ENCODE peak calls at places on chromosomes 3 and 15, in five cellular contexts. X, A, U, V and G are unnamed samples.

GRCh38 chr3:122974764-122975162 is 52.8 kb downstream of the SEMA5B start:
- ATAC-seq in X (peak; percentile 73), A (peak; percentile 23), U (peak; percentile 13), V (no peak), G (no peak)

GRCh38 chr3:193894121-193894863 is 241.7 kb upstream of the HES1 start:
- ATAC-seq in X (no peak), A (no peak), U (no peak), V (peak; percentile 75), G (peak; percentile 99)

GRCh38 chr3:171284308-171285075 is 175.7 kb downstream of the TNIK start:
- ATAC-seq in X (peak; percentile 89), A (peak; percentile 59), U (peak; percentile 50), V (peak; percentile 43), G (no peak)

GRCh38 chr3:126782554-126782953 is 78.5 kb downstream of the CHCHD6 start:
- ATAC-seq in X (peak; percentile 95), A (no peak), U (no peak), V (peak; percentile 98), G (peak; percentile 98)

GRCh38 chr3:189446959-189447560 is 184.1 kb upstream of the TP63 start:
- ATAC-seq in X (no peak), A (no peak), U (no peak), V (no peak), G (no peak)

GRCh38 chr15:52281085-52282035 is 14.2 kb downstream of the MYO5C start:
- ATAC-seq in X (no peak), A (no peak), U (no peak), V (no peak), G (no peak)

GRCh38 chr15:69573815-69574472 is 121.3 kb downstream of the RPLP1 start:
- ATAC-seq in X (peak; percentile 87), A (peak; percentile 94), U (peak; percentile 91), V (no peak), G (peak; percentile 23)

GRCh38 chr3:180325958-180326357 is 276.0 kb upstream of the TTC14 start:
- ATAC-seq in X (no peak), A (no peak), U (no peak), V (no peak), G (no peak)

GRCh38 chr3:38579146-38579545 is 70.3 kb downstream of the SCN5A start:
- ATAC-seq in X (no peak), A (no peak), U (no peak), V (no peak), G (no peak)

GRCh38 chr3:106176734-106177133 is 307.9 kb upstream of the CBLB start:
- ATAC-seq in X (peak; percentile 71), A (peak; percentile 90), U (peak; percentile 94), V (peak; percentile 75), G (no peak)

GRCh38 chr3:47899495-47900108 is 96.7 kb downstream of the DHX30 start:
- ATAC-seq in X (no peak), A (no peak), U (no peak), V (no peak), G (peak; percentile 88)

GRCh38 chr15:60525640-60526039 is 46.7 kb upstream of the ICE2 start:
- ATAC-seq in X (no peak), A (no peak), U (no peak), V (no peak), G (no peak)

GRCh38 chr3:185823280-185824044 is 1.4 kb downstream of the IGF2BP2 start:
- ATAC-seq in X (no peak), A (peak; percentile 18), U (no peak), V (peak; percentile 38), G (peak; percentile 34)

GRCh38 chr15:51830279-51830806 is 890 bp downstream of the TMOD3 start:
- ATAC-seq in X (no peak), A (peak; percentile 5), U (no peak), V (peak; percentile 43), G (no peak)

GRCh38 chr3:13841141-13841540 is 38.7 kb downstream of the WNT7A start:
- ATAC-seq in X (no peak), A (no peak), U (no peak), V (no peak), G (no peak)

GRCh38 chr3:149703474-149703873 is 45.6 kb upstream of the WWTR1 start:
- ATAC-seq in X (no peak), A (no peak), U (no peak), V (peak; percentile 53), G (no peak)

GRCh38 chr3:33439421-33440327 is 531 bp downstream of the UBP1 start:
- ATAC-seq in X (peak; percentile 58), A (peak; percentile 11), U (no peak), V (peak; percentile 54), G (peak; percentile 6)

GRCh38 chr3:42028474-42028873 is 62.7 kb upstream of the TRAK1 start:
- ATAC-seq in X (no peak), A (no peak), U (no peak), V (no peak), G (no peak)

GRCh38 chr3:8458711-8459110 is 42.9 kb upstream of the LMCD1 start:
- ATAC-seq in X (no peak), A (no peak), U (no peak), V (peak; percentile 43), G (no peak)

GRCh38 chr3:171981271-171981605 is 58.1 kb upstream of the FNDC3B start:
- ATAC-seq in X (no peak), A (no peak), U (no peak), V (no peak), G (no peak)

GRCh38 chr3:170098753-170099152 is 61.0 kb downstream of the GPR160 start:
- ATAC-seq in X (no peak), A (peak; percentile 91), U (peak; percentile 33), V (no peak), G (no peak)

GRCh38 chr3:99774467-99774866 is 43.2 kb upstream of the CMSS1 start:
- ATAC-seq in X (peak; percentile 59), A (peak; percentile 94), U (peak; percentile 73), V (peak; percentile 25), G (peak; percentile 96)

GRCh38 chr15:57031605-57032004 is 113.2 kb downstream of the TCF12 start:
- ATAC-seq in X (no peak), A (no peak), U (no peak), V (no peak), G (no peak)

GRCh38 chr3:4642611-4643010 is 149.5 kb downstream of the ITPR1 start:
- ATAC-seq in X (no peak), A (no peak), U (no peak), V (no peak), G (no peak)

GRCh38 chr3:40313975-40314860 is 4.7 kb downstream of the EIF1B start:
- ATAC-seq in X (no peak), A (no peak), U (no peak), V (peak; percentile 26), G (peak; percentile 38)

GRCh38 chr3:30503431-30503830 is 103.0 kb upstream of the TGFBR2 start:
- ATAC-seq in X (no peak), A (peak; percentile 23), U (peak; percentile 51), V (no peak), G (no peak)

GRCh38 chr3:181457756-181458155 is 254.0 kb upstream of the SOX2 start:
- ATAC-seq in X (no peak), A (no peak), U (no peak), V (no peak), G (no peak)

GRCh38 chr15:79208179-79208578 is 74.3 kb upstream of the ANKRD34C start:
- ATAC-seq in X (no peak), A (no peak), U (no peak), V (no peak), G (no peak)

GRCh38 chr3:32026583-32026982 is 45.0 kb downstream of the ZNF860 start:
- ATAC-seq in X (no peak), A (no peak), U (no peak), V (no peak), G (no peak)

GRCh38 chr3:169613053-169613803 is 50.3 kb downstream of the MECOM start:
- ATAC-seq in X (no peak), A (no peak), U (no peak), V (no peak), G (no peak)

GRCh38 chr3:81352867-81353266 is 408.6 kb downstream of the GBE1 start:
- ATAC-seq in X (no peak), A (no peak), U (no peak), V (peak; percentile 56), G (peak; percentile 48)

GRCh38 chr3:27615555-27615954 is 106.6 kb downstream of the EOMES start:
- ATAC-seq in X (no peak), A (no peak), U (no peak), V (no peak), G (no peak)

GRCh38 chr15:78083687-78084358 is 6.3 kb upstream of the TBC1D2B start:
- ATAC-seq in X (no peak), A (no peak), U (no peak), V (peak; percentile 67), G (no peak)

GRCh38 chr3:69370156-69370944 is 15.5 kb downstream of the FRMD4B start:
- ATAC-seq in X (no peak), A (no peak), U (no peak), V (peak; percentile 99), G (peak; percentile 89)

GRCh38 chr3:133490468-133491351 is 82.8 kb upstream of the CDV3 start:
- ATAC-seq in X (no peak), A (peak; percentile 88), U (peak; percentile 85), V (peak; percentile 65), G (peak; percentile 62)

GRCh38 chr3:95148107-95148506 is 1085.2 kb downstream of the NSUN3 start:
- ATAC-seq in X (no peak), A (no peak), U (no peak), V (no peak), G (no peak)

GRCh38 chr15:92832992-92833438 is 67.1 kb upstream of the CHD2 start:
- ATAC-seq in X (no peak), A (no peak), U (no peak), V (no peak), G (no peak)

GRCh38 chr3:39166932-39167532 is 13.6 kb upstream of the CSRNP1 start:
- ATAC-seq in X (peak; percentile 71), A (no peak), U (no peak), V (peak; percentile 31), G (peak; percentile 70)

GRCh38 chr3:112460519-112460918 is 38.8 kb downstream of the BTLA start:
- ATAC-seq in X (no peak), A (peak; percentile 43), U (peak; percentile 68), V (no peak), G (no peak)